ENCODE peak calls at places on chromosomes 1 and 21, in ten cellular contexts. A, Y, C, F, Q, K, T, G, P and M are unnamed samples.

GRCh38 chr1:236864996-236865877 is 70.1 kb downstream of the MTR start:
- DNase-seq in A (no peak), T (no peak), G (no peak), Q (no peak), Y (no peak), K (no peak), C (no peak), F (no peak), P (no peak), M (no peak)

GRCh38 chr1:26429741-26430140 is 2.4 kb upstream of the DHDDS start:
- DNase-seq in Y (no peak), Q (no peak), T (no peak), K (no peak), P (no peak), G (no peak), A (no peak), C (no peak), F (no peak), M (no peak)

GRCh38 chr1:117602862-117603261 is 3.0 kb upstream of the TENT5C start:
- DNase-seq in K (no peak), Q (no peak), F (no peak), C (no peak), A (no peak), P (no peak), G (no peak), Y (no peak), T (no peak), M (no peak)

GRCh38 chr1:234584926-234585325 is 25.1 kb downstream of the IRF2BP2 start:
- DNase-seq in Y (no peak), Q (no peak), T (no peak), K (no peak), P (no peak), C (peak), G (no peak), F (peak), A (peak), M (no peak)

GRCh38 chr1:181073638-181074037 is 14.9 kb upstream of the IER5 start:
- DNase-seq in T (no peak), K (no peak), Q (no peak), P (peak), G (no peak), Y (no peak), C (peak), F (peak), A (no peak), M (no peak)

GRCh38 chr21:44437696-44438431 is 17.4 kb upstream of the LRRC3 start:
- DNase-seq in A (no peak), Q (no peak), G (no peak), F (no peak), T (no peak), Y (no peak), K (no peak), C (no peak), P (no peak), M (no peak)

GRCh38 chr1:66253330-66253921 is 280.5 kb upstream of the SGIP1 start:
- DNase-seq in Y (peak), P (peak), F (peak), Q (no peak), A (no peak), C (peak), T (no peak), K (no peak), G (no peak), M (no peak)

GRCh38 chr1:232486454-232487202 is 143.3 kb downstream of the SIPA1L2 start:
- DNase-seq in Q (no peak), P (no peak), Y (no peak), C (peak), G (no peak), T (no peak), K (no peak), F (no peak), A (no peak), M (no peak)

GRCh38 chr1:53681647-53682368 is 57.2 kb downstream of the GLIS1 start:
- DNase-seq in G (peak), A (peak), K (no peak), C (no peak), F (no peak), Q (peak), P (no peak), Y (peak), T (peak), M (peak)

GRCh38 chr1:104195395-104195794 is 445.7 kb downstream of the AMY1C start:
- DNase-seq in Q (no peak), F (no peak), G (no peak), P (no peak), T (no peak), C (no peak), A (no peak), Y (no peak), K (no peak), M (no peak)

GRCh38 chr1:228372183-228373003 is 34.2 kb downstream of the TRIM11 start:
- DNase-seq in A (no peak), G (no peak), P (no peak), T (no peak), K (no peak), F (no peak), Y (no peak), Q (peak), C (no peak), M (no peak)

GRCh38 chr1:214816603-214817002 is 213.6 kb downstream of the CENPF start:
- DNase-seq in T (no peak), K (no peak), C (no peak), P (no peak), Y (no peak), G (no peak), F (no peak), A (no peak), Q (no peak), M (no peak)

GRCh38 chr1:157073944-157074685 is 25.5 kb downstream of the ETV3L start:
- DNase-seq in K (peak), A (peak), Y (peak), C (peak), G (peak), F (peak), Q (peak), T (peak), P (peak), M (peak)

GRCh38 chr1:109256085-109256484 is 6.7 kb downstream of the CELSR2 start:
- DNase-seq in P (no peak), G (no peak), T (no peak), Q (no peak), K (no peak), C (no peak), F (no peak), Y (no peak), A (no peak), M (no peak)

GRCh38 chr21:46203203-46203600 is 18.9 kb upstream of the SPATC1L start:
- DNase-seq in F (no peak), A (no peak), P (no peak), Q (no peak), K (no peak), T (no peak), G (no peak), Y (no peak), C (no peak), M (no peak)

GRCh38 chr1:30407862-30408580 is 315.4 kb downstream of the MATN1 start:
- DNase-seq in A (peak), Q (no peak), G (peak), C (peak), Y (peak), P (no peak), F (no peak), T (peak), K (no peak), M (no peak)

GRCh38 chr1:11450310-11450709 is 28.6 kb upstream of the DISP3 start:
- DNase-seq in C (no peak), P (no peak), K (no peak), F (no peak), T (no peak), Y (no peak), Q (no peak), A (no peak), G (no peak), M (no peak)

GRCh38 chr1:15958788-15959187 is 17.1 kb downstream of the ZBTB17 start:
- DNase-seq in T (no peak), Y (no peak), G (no peak), C (peak), Q (no peak), P (no peak), F (no peak), K (no peak), A (no peak), M (no peak)
- TF ChIP-seq CTCF in T (no peak), Y (no peak), G (no peak), C (no peak), Q (no peak), P (no peak), F (no peak), K (no peak), A (no peak), M (no peak)

DNA sequence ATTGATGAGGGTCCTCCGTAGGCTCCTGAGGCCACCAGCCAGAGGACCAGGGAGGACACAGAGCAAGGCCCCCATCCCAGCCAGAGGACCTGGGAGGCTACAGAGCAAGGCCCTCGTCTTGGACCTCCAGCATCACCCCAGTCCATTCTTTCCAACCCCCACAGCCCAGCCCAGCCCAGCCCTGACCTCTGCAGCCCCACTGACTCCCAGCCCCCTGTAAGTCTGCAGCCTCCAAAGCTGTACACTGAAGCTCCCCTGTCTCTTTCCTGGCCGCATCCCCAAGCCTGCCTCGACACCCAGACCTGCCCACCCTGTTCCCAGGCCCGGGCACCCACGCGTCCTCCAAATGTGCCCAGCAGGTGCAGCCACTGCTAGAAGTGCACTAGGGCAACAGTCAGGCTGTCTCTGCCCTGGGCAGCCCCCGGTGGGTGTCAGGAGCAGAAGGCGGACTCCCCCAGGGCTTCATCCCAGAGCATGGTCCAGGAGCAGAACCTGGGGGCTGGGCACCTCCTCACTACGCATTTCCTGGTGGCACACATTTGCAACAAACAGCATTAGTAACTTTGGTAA is 2.1 kb downstream of the DVL1 start:
- DNase-seq in P (no peak), K (no peak), F (no peak), A (no peak), G (no peak), Y (no peak), C (no peak), Q (no peak), T (no peak), M (no peak)
- TF ChIP-seq CTCF in P (no peak), K (no peak), F (no peak), A (no peak), G (no peak), Y (no peak), C (no peak), Q (no peak), T (no peak), M (no peak)

DNA sequence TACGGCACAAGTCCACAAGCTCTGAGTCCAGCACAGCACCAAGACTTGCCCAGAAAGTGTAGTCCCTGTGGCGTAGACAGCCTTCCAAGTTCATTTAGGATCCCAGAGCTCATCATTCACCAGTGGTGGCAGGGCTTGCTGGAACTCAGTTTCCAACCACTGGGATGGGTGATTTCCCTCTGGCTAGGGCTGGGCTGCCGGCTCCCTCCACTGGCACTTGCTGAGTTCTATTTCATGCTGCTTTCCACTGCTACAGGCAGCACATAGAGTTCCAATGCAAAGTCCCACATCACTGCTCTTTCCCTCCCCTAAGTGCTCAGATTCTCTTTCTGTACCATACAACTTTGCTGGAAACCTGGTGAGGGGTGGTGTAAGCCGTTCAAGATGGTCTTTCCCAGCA is 510.3 kb upstream of the TMPRSS15 start:
- DNase-seq in A (no peak), K (no peak), Y (no peak), C (no peak), F (no peak), T (no peak), Q (no peak), G (no peak), P (no peak), M (no peak)
- TF ChIP-seq CTCF in A (no peak), K (no peak), Y (no peak), C (no peak), F (no peak), T (no peak), Q (no peak), G (no peak), P (no peak), M (no peak)

DNA sequence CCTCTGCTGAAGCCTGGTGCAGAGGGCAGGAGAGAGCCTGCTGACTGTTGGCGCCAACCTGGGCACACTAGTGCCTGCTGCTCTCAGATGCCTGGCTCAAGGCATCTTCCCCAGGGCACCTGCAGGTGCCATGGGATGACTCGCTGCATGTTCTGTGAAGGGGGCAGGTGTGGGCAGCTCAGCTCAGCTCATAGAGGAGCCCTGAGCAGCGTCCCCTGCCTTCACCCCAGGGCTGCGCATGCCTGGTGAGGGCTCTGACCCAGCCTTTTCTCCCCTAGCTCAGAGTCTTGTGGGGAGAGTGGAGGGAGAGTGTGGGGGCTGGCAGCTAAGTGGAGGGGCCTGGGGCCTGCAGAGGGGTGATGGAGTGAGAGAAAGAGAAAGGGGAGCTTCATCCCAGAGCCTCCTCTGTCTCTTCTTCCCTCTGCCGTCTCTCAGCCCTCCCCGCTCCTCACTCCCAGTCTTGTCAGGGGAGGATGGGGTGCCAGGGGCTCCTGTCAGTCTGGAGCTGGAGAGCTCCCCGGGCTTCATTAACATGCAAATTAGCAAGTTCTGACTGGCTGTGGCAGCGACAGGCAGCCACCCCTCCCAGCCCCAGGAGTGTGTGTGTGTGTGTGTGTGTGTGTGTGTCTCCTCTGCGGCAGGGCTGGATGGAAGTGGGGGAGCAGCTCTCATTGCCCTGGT is 33.8 kb downstream of the FOXO6 start:
- DNase-seq in T (no peak), Y (no peak), K (no peak), P (no peak), A (no peak), C (peak), G (no peak), Q (peak), F (no peak), M (peak)
- TF ChIP-seq CTCF in T (peak), Y (no peak), K (no peak), P (no peak), A (no peak), C (no peak), G (no peak), Q (no peak), F (no peak), M (no peak)

DNA sequence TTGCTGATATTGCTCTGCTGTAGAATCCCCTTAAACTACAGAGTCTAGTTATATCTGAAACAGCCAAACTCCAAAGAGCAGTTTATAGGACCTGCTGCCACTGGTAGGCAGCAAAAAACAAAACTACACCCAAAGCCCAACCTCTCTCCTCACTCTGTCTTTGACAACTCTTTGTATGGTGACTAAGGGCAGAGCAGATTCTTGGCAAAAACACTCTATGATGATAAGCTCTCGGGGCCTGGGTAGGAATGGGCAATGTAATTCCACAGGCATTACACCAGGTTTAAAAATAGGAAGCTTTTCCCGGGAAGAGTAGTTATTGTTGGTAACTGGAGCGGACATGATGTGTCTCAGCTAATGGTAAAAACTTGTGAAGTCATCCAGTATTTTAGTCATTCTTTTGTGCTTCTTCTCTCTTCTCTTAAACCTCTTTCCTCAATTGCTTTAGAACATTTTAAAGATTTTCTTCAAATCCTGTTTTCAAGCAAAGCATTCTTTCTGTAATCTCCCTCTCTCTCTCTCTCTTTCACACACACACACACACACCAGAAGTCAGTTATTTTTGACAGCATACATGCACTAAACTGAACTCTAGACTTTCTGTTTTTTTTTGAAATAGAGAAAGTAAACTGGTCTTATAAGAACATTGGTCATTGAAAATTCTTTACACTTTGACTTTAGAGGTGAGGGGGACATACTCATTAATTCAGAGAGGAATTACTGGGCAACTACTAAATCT is 193.5 kb downstream of the PAPPA2 start:
- DNase-seq in P (no peak), F (peak), Y (peak), Q (no peak), K (no peak), G (no peak), T (no peak), A (peak), C (peak), M (no peak)
- TF ChIP-seq CTCF in P (no peak), F (no peak), Y (peak), Q (no peak), K (no peak), G (no peak), T (no peak), A (no peak), C (no peak), M (no peak)

DNA sequence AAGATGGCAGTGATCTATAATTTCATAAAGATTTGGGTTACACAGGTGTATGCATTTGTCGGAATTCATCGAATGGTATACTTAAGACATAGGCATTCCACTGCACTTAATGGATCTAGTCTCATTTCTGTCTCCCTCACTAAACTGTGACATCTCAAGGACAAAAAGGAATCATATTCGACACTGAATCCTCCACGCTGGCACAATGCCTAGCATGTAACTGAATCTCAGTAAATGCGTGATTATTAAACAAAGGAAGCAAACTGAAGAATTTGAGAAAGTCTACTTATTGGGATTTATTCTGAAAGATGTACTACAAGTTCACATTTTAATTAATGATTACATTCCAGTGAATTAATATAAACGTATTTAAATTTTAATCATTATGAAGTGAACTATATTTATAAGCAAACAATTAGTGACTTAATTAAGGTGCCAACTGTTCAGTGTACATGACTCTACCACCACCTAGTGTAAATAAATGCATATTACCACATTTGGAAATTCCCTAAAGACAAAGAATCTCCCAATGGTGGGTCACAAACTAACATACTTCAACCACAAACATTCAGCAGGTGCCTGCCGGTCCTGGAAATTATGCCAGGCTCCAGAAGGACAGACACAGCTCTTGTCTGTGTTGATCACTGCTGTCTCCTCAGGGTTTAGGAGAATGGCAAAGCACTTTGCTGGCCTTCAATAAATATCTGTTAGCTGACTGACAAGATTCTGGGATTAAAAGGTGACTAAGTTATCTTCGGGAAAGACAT is 56.4 kb downstream of the SMYD3 start:
- DNase-seq in T (no peak), K (peak), C (peak), Q (no peak), A (no peak), F (peak), Y (no peak), G (no peak), P (no peak), M (no peak)
- TF ChIP-seq CTCF in T (peak), K (peak), C (peak), Q (peak), A (peak), F (peak), Y (peak), G (peak), P (peak), M (peak)

DNA sequence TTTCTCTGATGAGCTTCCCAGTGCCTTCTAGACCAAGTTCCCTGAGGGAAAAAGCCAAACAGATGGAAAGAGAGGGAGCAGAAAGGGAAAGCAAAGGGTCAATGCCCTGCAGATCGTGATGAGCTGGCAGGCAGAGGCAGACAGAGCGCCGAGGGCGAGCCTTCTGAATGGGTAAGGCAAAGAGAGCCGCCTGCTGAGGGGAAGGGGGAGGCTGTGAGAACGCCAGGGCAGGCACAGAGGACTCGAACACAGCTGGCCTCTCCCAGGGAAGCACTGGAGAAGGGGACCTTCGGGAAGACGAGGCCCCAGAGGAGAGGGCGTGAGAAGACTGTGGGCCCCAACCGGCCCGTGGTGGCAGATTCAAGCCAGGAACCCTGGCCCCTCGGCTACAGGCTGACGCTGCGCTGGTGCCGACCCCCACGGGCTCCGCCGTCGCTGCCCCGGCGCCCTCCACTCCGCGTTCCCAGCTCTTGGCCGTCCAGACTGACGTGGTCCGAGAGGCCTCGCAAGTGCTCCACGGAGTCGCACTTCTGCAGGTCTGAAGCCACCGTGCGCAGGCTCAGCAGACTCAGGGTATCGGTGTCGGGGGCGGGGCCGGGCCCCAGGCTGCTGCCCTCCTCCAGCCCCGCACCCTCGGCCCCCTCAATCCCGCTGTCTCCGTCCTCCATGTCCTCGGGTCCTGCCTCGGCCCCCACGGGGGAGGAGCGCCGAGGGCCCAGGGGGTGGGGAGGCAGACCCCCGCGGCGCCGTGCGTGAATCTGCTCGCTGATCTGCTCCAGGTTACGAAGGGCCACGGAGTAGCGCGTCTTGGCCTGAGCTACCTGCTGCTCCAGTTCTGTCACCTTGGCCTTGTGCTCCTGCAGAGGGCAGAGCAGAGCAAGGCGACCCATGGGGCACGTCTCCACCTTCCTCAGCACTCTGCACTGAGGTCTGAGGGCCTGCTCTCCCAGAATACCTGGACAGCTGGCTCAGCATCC is 13.9 kb downstream of the SH3BP5L start:
- DNase-seq in K (no peak), A (no peak), P (no peak), F (no peak), Y (no peak), T (no peak), Q (no peak), G (no peak), C (no peak), M (no peak)
- TF ChIP-seq CTCF in K (peak), A (no peak), P (no peak), F (no peak), Y (no peak), T (no peak), Q (no peak), G (no peak), C (no peak), M (no peak)